ENCODE peak calls at places on chromosome 12, in six cellular contexts. W, H, I, V, B and X are unnamed samples.

GRCh38 chr12:70002097-70002911 is 177.3 kb downstream of the MYRFL start:
- DNase-seq in W (no peak), H (no peak), I (no peak), V (peak; percentile 40), B (peak; percentile 16), X (no peak)

GRCh38 chr12:49105504-49106120 is 5.0 kb downstream of the LMBR1L start:
- DNase-seq in W (no peak), H (no peak), I (no peak), V (peak; percentile 35), B (no peak), X (peak; percentile 67)

GRCh38 chr12:10191865-10192264 is 13.0 kb downstream of the TMEM52B start:
- DNase-seq in W (peak; percentile 80), H (no peak), I (no peak), V (no peak), B (no peak), X (peak; percentile 75)

GRCh38 chr12:9365296-9365695 is 157.1 kb upstream of the PZP start:
- DNase-seq in W (no peak), H (no peak), I (no peak), V (no peak), B (no peak), X (peak; percentile 52)

GRCh38 chr12:94670075-94670474 is 19.7 kb upstream of the TMCC3 start:
- DNase-seq in W (no peak), H (no peak), I (no peak), V (no peak), B (no peak), X (peak; percentile 53)

GRCh38 chr12:91582799-91583198 is 400.2 kb upstream of the DCN start:
- DNase-seq in W (no peak), H (no peak), I (no peak), V (no peak), B (no peak), X (no peak)

GRCh38 chr12:16165506-16165905 is 112.0 kb downstream of the SLC15A5 start:
- DNase-seq in W (peak; percentile 27), H (no peak), I (peak; percentile 63), V (no peak), B (peak; percentile 49), X (peak; percentile 54)

GRCh38 chr12:63238892-63239291 is 87.9 kb upstream of the AVPR1A start:
- DNase-seq in W (no peak), H (no peak), I (no peak), V (no peak), B (no peak), X (no peak)

GRCh38 chr12:131282292-131283080 is 328.8 kb downstream of the ADGRD1 start:
- DNase-seq in W (no peak), H (no peak), I (no peak), V (no peak), B (no peak), X (no peak)

GRCh38 chr12:74598819-74599218 is 61.2 kb downstream of the ATXN7L3B start:
- DNase-seq in W (peak; percentile 57), H (no peak), I (no peak), V (no peak), B (no peak), X (peak; percentile 59)

GRCh38 chr12:94892544-94893267 is 110.8 kb downstream of the NDUFA12 start:
- DNase-seq in W (no peak), H (no peak), I (no peak), V (no peak), B (no peak), X (no peak)

GRCh38 chr12:89286506-89286905 is 65.8 kb downstream of the DUSP6 start:
- DNase-seq in W (no peak), H (no peak), I (no peak), V (no peak), B (no peak), X (no peak)

GRCh38 chr12:59723520-59723919 is 127.7 kb downstream of the SLC16A7 start:
- DNase-seq in W (no peak), H (no peak), I (no peak), V (no peak), B (no peak), X (peak; percentile 53)

GRCh38 chr12:63889236-63889635 is 44.7 kb downstream of the SRGAP1 start:
- DNase-seq in W (peak; percentile 12), H (no peak), I (peak; percentile 19), V (no peak), B (no peak), X (peak; percentile 21)

DNA sequence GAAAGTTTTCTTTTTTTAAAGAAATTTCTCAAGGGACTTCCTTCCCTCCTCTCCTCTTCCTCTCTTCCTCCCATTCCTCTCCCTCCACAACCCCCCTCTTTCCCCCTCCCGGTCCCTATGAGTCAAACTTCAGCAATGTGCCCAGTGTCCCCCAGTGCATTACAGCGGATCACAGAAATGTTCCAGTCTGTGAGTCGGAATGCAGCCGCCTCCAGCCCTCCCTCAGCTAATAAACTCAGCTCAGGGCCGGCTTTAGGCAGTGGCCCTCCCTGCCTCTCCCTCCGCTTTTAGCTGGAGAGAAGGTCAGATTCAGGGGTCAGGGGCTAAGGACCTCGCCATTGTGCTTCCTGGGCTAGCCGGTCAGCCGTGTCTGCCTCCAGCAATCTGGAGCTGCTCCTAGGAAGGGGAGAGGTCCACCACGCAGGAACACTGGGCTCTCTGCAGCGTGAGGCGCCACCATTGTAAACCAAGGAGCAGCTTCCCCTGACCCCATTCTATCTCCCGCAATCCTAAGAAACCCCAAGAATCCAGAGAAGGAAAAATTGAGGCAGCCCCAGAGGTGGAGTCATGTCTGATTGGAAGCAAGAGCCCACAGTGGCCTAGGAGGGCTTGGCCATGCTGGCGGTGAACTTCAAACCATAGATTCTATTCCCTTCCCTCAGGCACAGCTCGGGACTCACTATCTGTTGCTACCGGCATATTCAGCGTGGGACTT is 1.1 kb upstream of the HDAC7 start:
- DNase-seq in W (peak; percentile 85), H (no peak), I (peak; percentile 92), V (peak; percentile 85), B (peak; percentile 93), X (peak; percentile 79)
- H3K4me3 ChIP-seq in W (peak overlapping the region; percentile 30), H (peak overlapping the region; percentile 78), I (peak overlapping the region; percentile 51), V (peak overlapping the region; percentile 88), B (peak overlapping the region; percentile 81), X (peak overlapping the region; percentile 80)

DNA sequence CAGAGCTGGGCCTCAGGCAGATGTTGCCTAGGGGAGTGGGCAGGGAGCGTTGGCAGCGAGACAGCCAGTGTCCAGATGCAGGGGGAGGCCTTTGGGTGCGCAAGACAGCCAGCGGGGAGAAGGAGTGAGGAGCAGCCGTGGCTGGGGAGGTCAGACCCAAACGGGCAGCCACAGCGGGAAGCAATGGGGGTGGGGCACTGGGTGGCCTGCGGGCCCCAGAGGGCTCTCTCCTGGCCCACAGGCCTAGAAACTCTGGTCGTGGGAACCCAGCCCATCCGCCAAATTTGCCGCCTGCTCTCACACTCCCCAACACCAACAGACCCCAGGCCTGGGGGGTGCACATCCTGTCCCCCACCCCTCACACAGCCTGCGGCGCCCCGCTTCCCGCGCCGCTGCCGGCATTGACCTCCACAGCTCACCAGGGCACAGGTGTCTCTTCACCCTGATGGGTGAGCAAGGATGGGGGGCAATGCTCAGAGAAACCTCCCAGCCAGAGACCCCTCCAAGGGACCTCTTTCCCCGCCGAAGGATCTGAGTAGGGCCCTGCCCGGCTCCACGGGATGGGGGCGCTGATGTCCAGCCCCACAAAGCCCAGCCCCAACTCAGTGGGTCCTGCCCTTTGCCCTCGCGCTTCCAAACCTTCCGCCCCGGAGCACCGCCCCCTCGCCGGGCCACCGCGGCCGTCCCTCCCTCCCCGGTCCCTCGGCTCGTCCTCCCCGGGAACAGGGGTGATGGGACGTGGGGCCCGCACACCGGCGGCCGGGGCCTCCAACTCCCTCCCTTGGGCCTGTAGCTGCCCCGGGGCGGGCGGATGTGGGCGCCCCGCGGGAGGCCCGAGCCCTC is 781 bp downstream of the HDAC7 start:
- DNase-seq in W (no peak), H (no peak), I (peak; percentile 71), V (peak; percentile 81), B (no peak), X (no peak)
- TF ChIP-seq CTCF in W (no peak), H (peak; percentile 69), I (peak; percentile 32), V (peak; percentile 49), B (no peak), X (peak; percentile 19)

DNA sequence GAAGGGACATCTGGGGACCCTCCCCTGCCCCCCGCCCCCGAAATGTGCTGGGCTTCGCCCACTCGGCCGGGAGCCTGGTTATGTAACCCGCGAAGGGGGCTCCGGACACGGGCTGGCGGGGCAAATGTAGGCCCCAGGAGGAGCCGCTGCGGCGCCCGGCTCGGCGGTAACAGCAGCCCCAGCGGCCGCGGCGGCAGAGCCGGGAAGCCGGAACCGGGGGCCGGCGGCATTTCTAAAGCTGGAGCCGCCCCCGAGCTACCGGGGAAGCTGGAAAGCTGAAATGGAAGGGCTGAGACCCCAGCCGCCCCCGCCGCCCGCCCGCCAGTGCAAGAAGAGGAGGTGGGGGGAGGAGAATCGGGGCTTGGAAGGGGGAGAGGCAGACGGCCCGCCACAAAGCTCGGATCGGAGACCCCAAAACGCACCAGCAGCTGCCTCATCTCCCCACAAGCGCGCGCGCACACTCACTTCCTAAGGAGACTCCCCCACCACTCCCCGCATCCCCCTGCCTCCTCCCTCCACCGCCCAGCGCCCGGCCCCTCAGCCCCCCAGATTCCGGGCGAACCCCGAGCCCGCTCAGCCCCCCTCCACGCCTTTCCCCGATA is 1.5 kb downstream of the KDM2B start:
- DNase-seq in W (no peak), H (no peak), I (peak; percentile 56), V (peak; percentile 29), B (peak; percentile 25), X (no peak)
- H3K27me3 ChIP-seq in W (no peaks in the 10 kb centered on the region), H (no peaks in the 10 kb centered on the region), I (no peaks in the 10 kb centered on the region), V (no peaks in the 10 kb centered on the region), B (no peaks in the 10 kb centered on the region), X (no peaks in the 10 kb centered on the region)

GRCh38 chr12:24244231-24244630 is 294.8 kb upstream of the SOX5 start:
- DNase-seq in W (no peak), H (no peak), I (no peak), V (no peak), B (no peak), X (no peak)

GRCh38 chr12:24244801-24245200 is 295.3 kb upstream of the SOX5 start:
- DNase-seq in W (peak; percentile 85), H (no peak), I (no peak), V (no peak), B (no peak), X (peak; percentile 92)

DNA sequence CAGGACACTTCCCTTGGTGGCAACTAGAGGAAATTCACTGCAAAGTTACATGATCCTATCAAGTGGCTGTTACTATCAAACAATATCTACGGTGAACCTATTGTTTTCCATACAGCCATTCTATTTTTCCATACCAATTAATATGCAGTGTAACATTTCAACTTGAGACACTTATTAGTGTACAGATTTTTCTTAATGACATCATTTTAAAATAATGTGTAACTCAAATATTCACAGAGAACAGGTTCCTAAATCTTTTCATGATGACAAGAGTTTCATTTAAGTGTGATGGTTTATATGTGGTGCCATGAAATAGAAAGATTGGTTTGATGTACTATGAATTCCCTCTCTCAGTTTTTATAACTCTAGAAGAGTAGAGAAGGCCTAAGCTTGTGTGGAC is 291.2 kb upstream of the SOX5 start:
- DNase-seq in W (no peak), H (no peak), I (no peak), V (no peak), B (no peak), X (no peak)
- H3K4me3 ChIP-seq in W (no peak overlapping the region), H (no peak overlapping the region), I (no peak overlapping the region), V (no peak overlapping the region), B (no peak overlapping the region), X (no peak overlapping the region)